ENCODE peak calls at places on chromosomes 11 and 22, in four cellular contexts. W is HFF-Myc, H is HS-27A, T is neural progenitor cell. A is an unnamed sample.

GRCh38 chr22:44638966-44639739 is 62.9 kb upstream of the PRR5 start:
- DNase-seq in W (no peak), H (no peak), T (no peak), A (no peak)

GRCh38 chr22:32660292-32660691 is 141.2 kb upstream of the TIMP3 start:
- DNase-seq in W (peak), H (no peak), T (peak), A (no peak)

GRCh38 chr11:119368121-119369034 is 13.1 kb downstream of the USP2 start:
- DNase-seq in W (no peak), H (no peak), T (peak), A (no peak)

GRCh38 chr11:371051-371450 is 1.8 kb downstream of the B4GALNT4 start:
- DNase-seq in W (no peak), H (no peak), T (no peak), A (no peak)

GRCh38 chr11:2582436-2582931 is 117.3 kb downstream of the KCNQ1OT1 start:
- DNase-seq in W (no peak), H (no peak), T (peak), A (no peak)

GRCh38 chr22:22111267-22111751 is 128.7 kb upstream of the TOP3B start:
- DNase-seq in W (peak), H (peak), T (no peak), A (no peak)

GRCh38 chr22:30205281-30206115 is 41.1 kb downstream of the LIF start:
- DNase-seq in W (peak), H (peak), T (no peak), A (no peak)

GRCh38 chr11:96154802-96155520 is 188.0 kb downstream of the MAML2 start:
- DNase-seq in W (no peak), H (peak), T (no peak), A (no peak)

GRCh38 chr22:36998620-36999351 is 20.5 kb downstream of the TST start:
- DNase-seq in W (no peak), H (no peak), T (no peak), A (no peak)

GRCh38 chr11:129258205-129258604 is 66.1 kb upstream of the ARHGAP32 start:
- DNase-seq in W (no peak), H (no peak), T (peak), A (no peak)

GRCh38 chr11:78870655-78871054 is 296.0 kb upstream of the NARS2 start:
- DNase-seq in W (no peak), H (no peak), T (no peak), A (no peak)

GRCh38 chr11:106398396-106399074 is 321.1 kb downstream of the AASDHPPT start:
- DNase-seq in W (no peak), H (no peak), T (no peak), A (no peak)

GRCh38 chr11:65615950-65616574 is 486 bp downstream of the PCNX3 start:
- DNase-seq in W (no peak), H (no peak), T (peak), A (no peak)

GRCh38 chr11:75562836-75563484 is 907 bp downstream of the SERPINH1 start:
- DNase-seq in W (peak), H (peak), T (peak), A (no peak)

GRCh38 chr11:123573291-123573690 is 81.1 kb downstream of the SCN3B start:
- DNase-seq in W (no peak), H (no peak), T (no peak), A (no peak)

GRCh38 chr11:61693897-61694840 is 14.0 kb downstream of the DAGLA start:
- DNase-seq in W (no peak), H (no peak), T (no peak), A (no peak)

GRCh38 chr22:37552560-37553163 is 7.6 kb upstream of the CDC42EP1 start:
- DNase-seq in W (peak), H (no peak), T (peak), A (no peak)

GRCh38 chr11:94739331-94739730 is 28.8 kb upstream of the AMOTL1 start:
- DNase-seq in W (no peak), H (no peak), T (peak), A (no peak)

GRCh38 chr11:11428714-11429113 is 75.7 kb upstream of the CSNK2A3 start:
- DNase-seq in W (no peak), H (no peak), T (no peak), A (no peak)

GRCh38 chr11:74097838-74098237 is 73.0 kb downstream of the C2CD3 start:
- DNase-seq in W (no peak), H (no peak), T (no peak), A (no peak)

GRCh38 chr22:21042978-21043855 is 2.5 kb upstream of the LRRC74B start:
- DNase-seq in W (no peak), H (no peak), T (no peak), A (no peak)

GRCh38 chr22:46040471-46041465 is 63.8 kb upstream of the WNT7B start:
- DNase-seq in W (no peak), H (no peak), T (no peak), A (no peak)

GRCh38 chr11:30889116-30889765 is 303.1 kb upstream of the MPPED2 start:
- DNase-seq in W (no peak), H (peak), T (no peak), A (no peak)

GRCh38 chr22:49540084-49540483 is 287.6 kb downstream of the BRD1 start:
- DNase-seq in W (no peak), H (no peak), T (no peak), A (no peak)

GRCh38 chr22:43811777-43812148 is 342 bp downstream of the EFCAB6 start:
- DNase-seq in W (no peak), H (no peak), T (no peak), A (no peak)

GRCh38 chr11:20608938-20609337 is 9.5 kb downstream of the SLC6A5 start:
- DNase-seq in W (no peak), H (no peak), T (no peak), A (no peak)

GRCh38 chr11:77470971-77471370 is 2.9 kb downstream of the PAK1 start:
- DNase-seq in W (no peak), H (no peak), T (no peak), A (no peak)

GRCh38 chr22:31346733-31347250 is 646 bp upstream of the PATZ1 start:
- DNase-seq in W (no peak), H (peak), T (peak), A (no peak)

GRCh38 chr22:39003165-39003638 is 10.9 kb upstream of the APOBEC3C start:
- DNase-seq in W (peak), H (peak), T (peak), A (no peak)

GRCh38 chr11:38791346-38791961 is 2193.4 kb upstream of the RAG2 start:
- DNase-seq in W (peak), H (peak), T (peak), A (no peak)

GRCh38 chr11:9039194-9039593 is 35.4 kb upstream of the NRIP3 start:
- DNase-seq in W (no peak), H (no peak), T (no peak), A (no peak)

GRCh38 chr11:92707173-92707619 is 262.3 kb upstream of the MTNR1B start:
- DNase-seq in W (no peak), H (no peak), T (peak), A (no peak)

GRCh38 chr22:27857441-27857840 is 55.9 kb upstream of the MN1 start:
- DNase-seq in W (peak), H (no peak), T (no peak), A (no peak)

GRCh38 chr11:30451642-30452041 is 128.7 kb downstream of the ARL14EP start:
- DNase-seq in W (no peak), H (no peak), T (no peak), A (no peak)

GRCh38 chr11:134535029-134536025 is 123.3 kb upstream of the B3GAT1 start:
- DNase-seq in W (no peak), H (no peak), T (no peak), A (no peak)

GRCh38 chr22:21940521-21940920 is 12.1 kb downstream of the PPM1F start:
- DNase-seq in W (no peak), H (no peak), T (no peak), A (no peak)

A was measured in esophagus squamous epithelium.